ENCODE peak calls at places on chromosomes 2 and 18, in six cellular contexts. I is activated CD8-positive, alpha-beta memory T cell treated with anti-CD3 and anti-CD28 coated beads, Interleukin-2, amount 10 ng/mL, durations not matched to agents 7 days and 5 days; F is lung; R is GDM1; Z is dorsolateral prefrontal cortex; N is pancreas. V is an unnamed sample.

GRCh38 chr18:46915800-46916550 is 1.3 kb downstream of the PIAS2 start:
- DNase-seq in N (no peak), R (no peak), F (no peak), I (no peak), Z (no peak), V (no peak)

GRCh38 chr2:153595939-153596338 is 117.4 kb upstream of the RPRM start:
- DNase-seq in N (no peak), F (no peak), Z (no peak), R (no peak), I (no peak), V (no peak)

GRCh38 chr2:73239776-73240175 is 5.7 kb downstream of the CCT7 start:
- DNase-seq in Z (no peak), F (no peak), R (no peak), I (no peak), N (no peak), V (no peak)

GRCh38 chr18:9743200-9744016 is 35.3 kb downstream of the RAB31 start:
- DNase-seq in Z (no peak), R (no peak), N (no peak), F (no peak), I (no peak), V (peak; percentile 74)

GRCh38 chr18:76376668-76377358 is 118.2 kb downstream of the ZNF516 start:
- DNase-seq in R (no peak), N (no peak), Z (no peak), I (no peak), F (no peak), V (no peak)

GRCh38 chr18:446941-447560 is 53.5 kb downstream of the COLEC12 start:
- DNase-seq in I (no peak), N (no peak), F (no peak), R (no peak), Z (no peak), V (no peak)

GRCh38 chr2:11592671-11593574 is 59.1 kb downstream of the GREB1 start:
- DNase-seq in R (no peak), F (no peak), N (no peak), Z (no peak), I (no peak), V (no peak)

GRCh38 chr2:67437132-67437531 is 40.0 kb downstream of the ETAA1 start:
- DNase-seq in Z (no peak), N (no peak), I (no peak), R (no peak), F (no peak), V (no peak)

GRCh38 chr18:78781601-78781960 is 198.0 kb upstream of the SALL3 start:
- DNase-seq in N (peak; percentile 50), F (no peak), Z (no peak), R (no peak), I (no peak), V (no peak)

V was measured in AG04450.